ENCODE peak calls at places on chromosomes 7 and 10, in eight cellular contexts. M is epithelial cell of esophagus; O is fibroblast of the aortic adventitia; J is tibial artery; Y is CD4-positive, alpha-beta T cell; V is foreskin fibroblast; S is neural crest cell; E is fibroblast of lung. A is an unnamed sample.

GRCh38 chr10:95428702-95429101 is 132.5 kb downstream of the SORBS1 start:
- DNase-seq in M (no peak), O (no peak), J (no peak), Y (no peak), V (no peak), S (no peak), E (no peak), A (no peak)

GRCh38 chr10:132866601-132867381 is 75.6 kb downstream of the CFAP46 start:
- DNase-seq in M (no peak), O (no peak), J (no peak), Y (no peak), V (no peak), S (no peak), E (no peak), A (no peak)

GRCh38 chr10:43250625-43250924 is 16.3 kb downstream of the RASGEF1A start:
- DNase-seq in M (no peak), O (no peak), J (no peak), Y (no peak), V (no peak), S (no peak), E (no peak), A (no peak)

GRCh38 chr10:119479048-119479394 is 63.5 kb downstream of the RGS10 start:
- DNase-seq in M (no peak), O (no peak), J (no peak), Y (peak; percentile 16), V (peak; percentile 40), S (no peak), E (no peak), A (no peak)

GRCh38 chr10:11023009-11023408 is 5.3 kb downstream of the CELF2 start:
- DNase-seq in M (no peak), O (no peak), J (no peak), Y (no peak), V (no peak), S (no peak), E (no peak), A (no peak)

GRCh38 chr10:126302831-126303230 is 85.4 kb downstream of the ADAM12 start:
- DNase-seq in M (peak; percentile 9), O (no peak), J (no peak), Y (no peak), V (peak; percentile 40), S (no peak), E (no peak), A (no peak)

GRCh38 chr7:137919987-137920386 is 73.2 kb upstream of the DGKI start:
- DNase-seq in M (no peak), O (no peak), J (no peak), Y (no peak), V (no peak), S (no peak), E (peak; percentile 42), A (no peak)

GRCh38 chr10:131815366-131816156 is 85.2 kb upstream of the PPP2R2D start:
- DNase-seq in M (no peak), O (no peak), J (no peak), Y (no peak), V (no peak), S (no peak), E (no peak), A (no peak)

GRCh38 chr10:59678884-59679301 is 30.8 kb downstream of the SLC16A9 start:
- DNase-seq in M (peak; percentile 96), O (peak; percentile 38), J (no peak), Y (no peak), V (peak; percentile 6), S (no peak), E (peak; percentile 84), A (no peak)

GRCh38 chr7:83588602-83589240 is 60.2 kb downstream of the SEMA3E start:
- DNase-seq in M (no peak), O (no peak), J (no peak), Y (no peak), V (peak; percentile 46), S (no peak), E (no peak), A (no peak)

GRCh38 chr10:131082991-131083465 is 228.5 kb downstream of the TCERG1L start:
- DNase-seq in M (no peak), O (no peak), J (no peak), Y (no peak), V (no peak), S (no peak), E (no peak), A (no peak)

GRCh38 chr10:43121444-43121843 is 16.8 kb upstream of the CSGALNACT2 start:
- DNase-seq in M (no peak), O (no peak), J (no peak), Y (no peak), V (no peak), S (no peak), E (no peak), A (no peak)

GRCh38 chr10:23358357-23358756 is 13.8 kb upstream of the C10orf67 start:
- DNase-seq in M (no peak), O (peak; percentile 13), J (no peak), Y (no peak), V (peak; percentile 43), S (no peak), E (no peak), A (no peak)
- TF ChIP-seq CTCF in M (no peak), O (peak; percentile 41), J (no peak), Y (no peak), V (peak; percentile 36), S (peak; percentile 19), E (peak; percentile 15), A (peak; percentile 40)

GRCh38 chr7:159027091-159027802 is 117.4 kb downstream of the VIPR2 start:
- DNase-seq in M (no peak), O (no peak), J (no peak), Y (no peak), V (peak; percentile 10), S (no peak), E (no peak), A (no peak)

GRCh38 chr7:159027803-159028455 is 116.7 kb downstream of the VIPR2 start:
- DNase-seq in M (peak; percentile 67), O (no peak), J (peak; percentile 18), Y (no peak), V (peak; percentile 15), S (no peak), E (no peak), A (no peak)

GRCh38 chr7:159024280-159024951 is 120.3 kb downstream of the VIPR2 start:
- DNase-seq in M (no peak), O (no peak), J (peak; percentile 14), Y (no peak), V (no peak), S (no peak), E (no peak), A (no peak)

GRCh38 chr7:159025161-159025779 is 119.4 kb downstream of the VIPR2 start:
- DNase-seq in M (no peak), O (no peak), J (peak; percentile 15), Y (no peak), V (no peak), S (no peak), E (no peak), A (no peak)

GRCh38 chr7:159026271-159027047 is 118.2 kb downstream of the VIPR2 start:
- DNase-seq in M (no peak), O (no peak), J (peak; percentile 7), Y (peak; percentile 33), V (no peak), S (peak; percentile 38), E (no peak), A (no peak)
- TF ChIP-seq CTCF in M (no peak), O (no peak), J (no peak), Y (no peak), V (no peak), S (no peak), E (no peak), A (no peak)

DNA sequence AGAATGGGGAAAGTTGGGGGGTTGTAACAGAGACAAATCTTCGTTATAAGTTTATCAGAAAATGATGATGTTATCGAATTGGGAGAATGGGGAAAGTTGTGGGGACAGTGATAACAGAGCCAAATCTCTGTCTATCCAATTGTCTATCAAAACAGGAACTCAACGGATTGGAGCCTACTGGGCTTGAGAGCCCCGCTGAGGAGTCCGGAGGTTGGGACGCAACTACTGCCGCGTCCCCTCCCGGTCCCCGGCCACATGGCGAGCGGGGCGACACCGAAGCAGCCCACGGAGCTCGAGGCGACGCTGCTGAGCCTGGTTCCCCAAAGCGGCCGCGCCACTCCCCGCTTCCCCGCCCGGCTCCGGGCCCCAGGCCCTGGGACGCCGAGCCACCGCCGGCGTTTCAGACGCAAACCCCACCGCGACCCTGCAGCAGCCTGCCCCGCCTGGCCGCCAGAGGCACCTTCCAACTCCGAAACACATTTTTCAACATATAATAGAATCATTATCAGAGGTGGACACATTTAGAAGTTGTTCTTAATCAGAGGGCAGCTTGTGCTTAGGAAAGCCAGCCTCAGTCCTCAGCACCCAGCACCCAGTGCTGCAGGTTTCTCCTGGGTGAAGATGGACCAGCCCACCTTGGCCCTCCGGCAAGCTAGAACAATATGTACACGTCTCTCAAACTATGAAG is 13.8 kb upstream of the RALA start:
- DNase-seq in M (no peak), O (no peak), J (no peak), Y (no peak), V (peak; percentile 58), S (peak; percentile 26), E (no peak), A (no peak)
- TF ChIP-seq CTCF in M (no peak), O (peak; percentile 34), J (no peak), Y (no peak), V (no peak), S (peak; percentile 38), E (no peak), A (peak; percentile 11)

GRCh38 chr7:30697716-30698460 is 15.6 kb upstream of the CRHR2 start:
- DNase-seq in M (no peak), O (no peak), J (no peak), Y (no peak), V (no peak), S (no peak), E (no peak), A (peak; percentile 37)
- TF ChIP-seq CTCF in M (no peak), O (no peak), J (no peak), Y (no peak), V (no peak), S (no peak), E (no peak), A (no peak)

GRCh38 chr10:74032900-74033655 is 35.2 kb downstream of the VCL start:
- DNase-seq in M (peak; percentile 83), O (no peak), J (no peak), Y (no peak), V (no peak), S (no peak), E (no peak), A (no peak)

GRCh38 chr10:74033724-74034123 is 35.8 kb downstream of the VCL start:
- DNase-seq in M (no peak), O (no peak), J (no peak), Y (no peak), V (no peak), S (no peak), E (no peak), A (no peak)

GRCh38 chr10:74034301-74034700 is 36.4 kb downstream of the VCL start:
- DNase-seq in M (no peak), O (no peak), J (no peak), Y (no peak), V (no peak), S (no peak), E (no peak), A (no peak)

GRCh38 chr10:74036474-74036873 is 38.6 kb downstream of the VCL start:
- DNase-seq in M (no peak), O (no peak), J (no peak), Y (no peak), V (no peak), S (no peak), E (no peak), A (no peak)

DNA sequence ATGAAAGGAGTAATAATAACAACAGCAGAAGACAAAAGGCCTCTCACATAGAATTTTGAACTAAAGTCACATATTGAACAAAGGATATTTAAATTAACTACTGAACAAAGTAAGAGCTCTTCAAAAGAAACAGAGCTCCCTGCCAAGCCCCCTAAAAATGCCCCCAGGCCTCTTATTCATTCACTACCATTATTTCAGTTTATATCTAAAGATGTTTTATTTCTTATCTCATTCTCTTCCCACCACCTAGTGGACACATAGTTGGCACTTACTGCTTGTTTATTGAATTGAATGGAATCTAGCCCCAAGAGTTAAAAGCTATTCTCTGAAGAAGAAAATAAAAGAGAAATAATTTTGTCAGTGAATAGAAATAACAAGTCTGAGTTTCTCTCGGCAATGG is 37.4 kb downstream of the VCL start:
- DNase-seq in M (no peak), O (peak; percentile 63), J (no peak), Y (no peak), V (peak; percentile 54), S (no peak), E (peak; percentile 50), A (no peak)
- TF ChIP-seq CTCF in M (no peak), O (peak; percentile 27), J (no peak), Y (peak; percentile 39), V (peak; percentile 19), S (peak; percentile 51), E (no peak), A (peak; percentile 15)

A was measured in HFF-Myc.